ENCODE peak calls at places on chromosome 22, in four cellular contexts. E is K562, P is HCT116, Y is HepG2. L is an unnamed sample.

GRCh38 chr22:43620197-43620596 is 191.9 kb downstream of the EFCAB6 start:
- DNase-seq in Y (no peak), E (no peak), P (no peak), L (no peak)

GRCh38 chr22:28505416-28506156 is 174.1 kb downstream of the TTC28 start:
- DNase-seq in E (no peak), Y (no peak), P (no peak), L (no peak)

GRCh38 chr22:28547132-28547842 is 132.4 kb downstream of the TTC28 start:
- DNase-seq in Y (no peak), P (no peak), E (no peak), L (no peak)

GRCh38 chr22:25902402-25902801 is 160.4 kb downstream of the MYO18B start:
- DNase-seq in E (no peak), P (no peak), Y (no peak), L (no peak)

GRCh38 chr22:26054846-26055245 is 114.4 kb upstream of the SEZ6L start:
- DNase-seq in E (no peak), Y (no peak), P (no peak), L (no peak)

GRCh38 chr22:44660051-44660830 is 41.8 kb upstream of the PRR5 start:
- DNase-seq in Y (no peak), P (no peak), E (no peak), L (no peak)

GRCh38 chr22:24466831-24467249 is 28.3 kb upstream of the UPB1 start:
- DNase-seq in Y (no peak), E (no peak), P (peak), L (no peak)

GRCh38 chr22:40348025-40348658 is 1.8 kb downstream of the ADSL start:
- DNase-seq in P (peak), Y (peak), E (peak), L (no peak)

GRCh38 chr22:47307326-47307725 is 544.9 kb downstream of the TBC1D22A start:
- DNase-seq in P (no peak), Y (no peak), E (peak), L (no peak)

GRCh38 chr22:32281092-32281491 is 25.9 kb upstream of the SLC5A4 start:
- DNase-seq in P (no peak), E (no peak), Y (no peak), L (no peak)

GRCh38 chr22:47073101-47073500 is 310.7 kb downstream of the TBC1D22A start:
- DNase-seq in P (no peak), Y (no peak), E (no peak), L (no peak)

GRCh38 chr22:38874529-38875222 is 2.7 kb upstream of the CBX6 start:
- DNase-seq in P (no peak), E (no peak), Y (no peak), L (no peak)

GRCh38 chr22:38872172-38872830 is at the start of gene CBX6:
- DNase-seq in P (peak), Y (peak), E (peak), L (no peak)

GRCh38 chr22:38871360-38872171 is 450 bp downstream of the CBX6 start:
- DNase-seq in P (no peak), Y (no peak), E (peak), L (no peak)

GRCh38 chr22:38873469-38874411 is 1.7 kb upstream of the CBX6 start:
- DNase-seq in E (no peak), P (no peak), Y (no peak), L (no peak)

DNA sequence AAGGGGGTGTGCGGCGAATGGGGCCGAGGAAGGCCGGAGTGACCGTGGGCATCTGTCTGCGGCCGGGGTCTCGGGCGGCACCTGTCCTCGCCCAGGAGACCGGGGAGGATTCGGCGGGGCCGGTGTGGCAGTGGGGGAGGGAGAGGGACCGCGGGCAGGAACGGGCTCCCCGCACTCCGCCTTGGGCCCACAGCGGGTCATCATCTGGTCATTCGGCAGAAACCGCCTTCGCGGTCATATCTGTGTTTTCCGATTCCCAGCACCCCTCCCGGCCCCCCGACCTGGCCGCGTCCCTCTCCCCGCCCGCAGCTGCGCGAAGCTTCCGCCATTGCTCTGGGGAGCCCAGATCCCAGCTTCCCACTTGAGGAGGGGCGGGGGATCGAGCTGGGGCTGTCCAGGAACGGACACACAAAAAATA is 824 bp upstream of the CBX6 start:
- DNase-seq in P (no peak), E (peak), Y (no peak), L (no peak)
- TF ChIP-seq TCF7L2 in P (no peak), E (no peak), Y (no peak), L (no peak)

GRCh38 chr22:48866906-48867597 is 960.6 kb downstream of the BRD1 start:
- DNase-seq in Y (no peak), E (no peak), P (no peak), L (no peak)
- TF ChIP-seq TCF7L2 in Y (no peak), E (no peak), P (no peak), L (no peak)

DNA sequence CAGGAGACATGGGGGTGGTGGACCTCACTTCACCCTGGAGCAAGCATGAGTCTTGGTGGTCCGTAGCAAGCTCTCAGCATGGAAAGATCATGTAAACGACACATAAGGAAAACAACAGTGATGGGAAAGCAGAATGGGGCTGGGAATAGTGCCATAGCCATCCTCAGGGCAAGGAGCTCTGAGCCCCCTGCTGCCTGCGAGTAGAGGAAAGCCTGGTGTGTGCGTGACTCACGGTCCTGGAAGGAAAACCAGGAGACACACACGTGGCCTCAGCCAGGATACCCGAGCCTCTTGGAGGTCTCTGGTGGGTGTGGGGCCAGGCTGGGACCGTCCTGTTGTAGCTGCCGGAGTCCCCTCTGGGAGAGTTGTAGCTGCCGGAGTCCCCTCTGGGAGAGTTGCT is 12.4 kb downstream of the SHANK3 start:
- DNase-seq in P (no peak), Y (no peak), E (no peak), L (no peak)
- TF ChIP-seq TCF7L2 in P (no peak), Y (no peak), E (no peak), L (no peak)

GRCh38 chr22:27456696-27457503 is 344.7 kb downstream of the MN1 start:
- DNase-seq in P (no peak), E (no peak), Y (no peak), L (no peak)
- TF ChIP-seq TCF7L2 in P (no peak), E (no peak), Y (no peak), L (no peak)

GRCh38 chr22:20636945-20637344 is 129.5 kb downstream of the MED15 start:
- DNase-seq in P (no peak), Y (no peak), E (no peak), L (no peak)
- TF ChIP-seq TCF7L2 in P (no peak), Y (no peak), E (no peak), L (no peak)

GRCh38 chr22:48743601-48744282 is 1083.9 kb downstream of the BRD1 start:
- DNase-seq in P (no peak), E (no peak), Y (no peak), L (no peak)
- TF ChIP-seq TCF7L2 in P (no peak), E (no peak), Y (no peak), L (no peak)

GRCh38 chr22:30552719-30553118 is 6.2 kb upstream of the SEC14L6 start:
- DNase-seq in Y (no peak), P (no peak), E (no peak), L (no peak)
- TF ChIP-seq TCF7L2 in Y (no peak), P (no peak), E (no peak), L (no peak)

GRCh38 chr22:19663821-19664325 is 50.4 kb upstream of the SEPTIN5 start:
- DNase-seq in P (no peak), Y (no peak), E (peak), L (no peak)

GRCh38 chr22:19666663-19667593 is 47.4 kb upstream of the SEPTIN5 start:
- DNase-seq in P (no peak), E (peak), Y (no peak), L (no peak)

GRCh38 chr22:19665784-19666662 is 48.3 kb upstream of the SEPTIN5 start:
- DNase-seq in Y (no peak), E (peak), P (no peak), L (no peak)

GRCh38 chr22:19664406-19664805 is 49.9 kb upstream of the SEPTIN5 start:
- DNase-seq in E (no peak), Y (no peak), P (no peak), L (no peak)

DNA sequence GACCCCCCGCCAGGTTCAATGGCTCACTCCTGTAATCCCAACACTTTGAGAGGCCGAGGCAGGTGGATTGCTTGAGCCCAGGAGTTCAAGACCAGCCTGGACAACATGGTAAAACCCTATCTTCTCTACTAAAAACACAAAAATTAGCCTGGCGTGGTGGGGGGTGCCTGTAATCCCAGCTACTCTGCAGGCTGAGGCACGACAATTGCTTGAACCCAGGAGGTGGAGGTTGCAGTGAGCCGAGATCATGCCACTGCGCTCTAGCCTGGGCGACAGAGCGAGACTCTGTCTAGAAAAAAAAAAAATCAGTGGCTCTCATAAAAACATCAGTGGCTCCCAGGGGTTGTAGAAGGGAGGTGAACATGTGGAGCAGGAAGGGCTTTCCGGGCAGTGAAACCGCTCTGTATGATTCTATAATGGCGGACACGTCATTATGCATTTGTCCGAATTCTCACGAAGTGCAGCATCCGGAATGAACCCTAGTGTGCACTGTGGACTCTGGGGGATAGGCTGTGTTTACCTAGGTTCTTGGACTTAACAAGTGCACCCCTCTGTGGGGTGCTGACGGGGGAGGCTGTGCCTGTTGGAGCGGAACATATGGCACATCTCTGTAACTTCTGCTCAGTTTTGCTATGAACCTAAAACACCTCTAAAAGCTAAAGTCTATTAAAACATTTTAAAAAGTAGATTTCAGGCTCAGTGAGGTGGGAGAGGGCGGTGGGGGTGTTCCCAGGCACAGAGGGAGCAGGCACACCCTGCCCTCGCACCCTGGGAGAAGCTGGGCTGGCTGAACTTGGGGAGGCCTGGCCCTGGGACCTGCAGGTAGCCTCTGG is 49.1 kb upstream of the SEPTIN5 start:
- DNase-seq in P (no peak), Y (no peak), E (no peak), L (no peak)
- TF ChIP-seq TCF7L2 in P (no peak), Y (no peak), E (no peak), L (no peak)

DNA sequence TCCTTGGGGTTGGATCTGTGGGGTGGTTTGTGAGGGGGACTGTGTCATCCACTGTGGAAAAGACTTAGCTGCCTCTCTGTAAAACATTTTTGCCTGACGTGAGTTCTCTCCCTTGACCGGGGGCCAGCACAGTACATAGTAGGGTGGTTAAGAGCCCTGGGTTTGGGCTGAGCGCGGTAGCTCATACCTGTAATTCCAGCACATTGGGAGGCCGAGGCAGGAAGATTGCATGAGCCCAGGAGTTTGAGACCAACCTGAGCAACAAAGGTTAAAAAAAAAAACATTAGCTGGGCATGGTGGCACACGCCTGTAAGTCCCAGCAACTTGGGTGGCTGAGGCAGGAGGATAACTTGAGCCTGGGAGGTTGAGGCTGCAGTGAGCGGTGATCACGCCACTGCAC is 74.7 kb upstream of the WNT7B start:
- DNase-seq in E (no peak), P (no peak), Y (no peak), L (no peak)
- TF ChIP-seq TCF7L2 in E (no peak), P (no peak), Y (no peak), L (no peak)

GRCh38 chr22:42207918-42208317 is 62.5 kb downstream of the TCF20 start:
- DNase-seq in E (no peak), P (no peak), Y (no peak), L (no peak)
- TF ChIP-seq TCF7L2 in E (no peak), P (no peak), Y (no peak), L (no peak)

L was measured in Panc1.